ENCODE peak calls at places on chromosomes 16 and 17, in seven cellular contexts. U is IMR-90, A is RWPE1, R is GM12878, T is uterus, C is mesothelial cell of epicardium, F is heart right ventricle. D is an unnamed sample.

GRCh38 chr17:29169806-29170591 is 10.2 kb downstream of the MYO18A start:
- DNase-seq in U (no peak), A (no peak), R (no peak), T (no peak), C (no peak), F (no peak), D (no peak)

GRCh38 chr17:29710891-29711418 is 88.2 kb upstream of the CORO6 start:
- DNase-seq in U (peak), A (peak), R (no peak), T (no peak), C (no peak), F (no peak), D (no peak)

GRCh38 chr17:1617620-1618174 is 10.9 kb downstream of the SLC43A2 start:
- DNase-seq in U (peak), A (peak), R (no peak), T (peak), C (no peak), F (peak), D (peak)

GRCh38 chr17:16243385-16243784 is 26.4 kb downstream of the PIGL start:
- DNase-seq in U (peak), A (no peak), R (no peak), T (no peak), C (no peak), F (no peak), D (no peak)

GRCh38 chr16:57169327-57169726 is 16.5 kb downstream of the PSME3IP1 start:
- DNase-seq in U (peak), A (no peak), R (no peak), T (no peak), C (no peak), F (no peak), D (no peak)

GRCh38 chr17:40016692-40017000 is 1.4 kb downstream of the CSF3 start:
- DNase-seq in U (no peak), A (no peak), R (no peak), T (no peak), C (no peak), F (no peak), D (no peak)

GRCh38 chr16:53465606-53466290 is 31.5 kb downstream of the RBL2 start:
- DNase-seq in U (peak), A (peak), R (no peak), T (no peak), C (no peak), F (no peak), D (no peak)

GRCh38 chr17:71502443-71502842 is 618.4 kb upstream of the SOX9 start:
- DNase-seq in U (no peak), A (no peak), R (no peak), T (no peak), C (no peak), F (no peak), D (no peak)

GRCh38 chr16:19346335-19346922 is 60.9 kb downstream of the CLEC19A start:
- DNase-seq in U (no peak), A (no peak), R (no peak), T (no peak), C (no peak), F (no peak), D (no peak)

GRCh38 chr16:55685973-55686372 is 30.2 kb downstream of the SLC6A2 start:
- DNase-seq in U (no peak), A (no peak), R (no peak), T (no peak), C (no peak), F (no peak), D (no peak)

GRCh38 chr16:81127051-81127450 is 30.9 kb upstream of the GCSH start:
- DNase-seq in U (peak), A (peak), R (no peak), T (no peak), C (no peak), F (no peak), D (no peak)

GRCh38 chr16:48115299-48115698 is 40.5 kb downstream of the ABCC12 start:
- DNase-seq in U (no peak), A (no peak), R (no peak), T (no peak), C (no peak), F (no peak), D (no peak)

GRCh38 chr17:82458885-82459424 is 414 bp downstream of the NARF start:
- DNase-seq in U (peak), A (peak), R (no peak), T (no peak), C (no peak), F (no peak), D (peak)

GRCh38 chr16:84041421-84041820 is 1.2 kb downstream of the SLC38A8 start:
- DNase-seq in U (no peak), A (no peak), R (no peak), T (no peak), C (no peak), F (no peak), D (no peak)

GRCh38 chr16:3363793-3364192 is 8.1 kb downstream of the OR2C1 start:
- DNase-seq in U (no peak), A (no peak), R (no peak), T (no peak), C (no peak), F (no peak), D (no peak)

GRCh38 chr16:15704545-15704987 is 54.5 kb downstream of the NDE1 start:
- DNase-seq in U (peak), A (peak), R (no peak), T (peak), C (peak), F (peak), D (peak)

GRCh38 chr16:30774367-30775130 is 12.4 kb downstream of the RNF40 start:
- DNase-seq in U (no peak), A (no peak), R (no peak), T (no peak), C (no peak), F (peak), D (no peak)

GRCh38 chr17:2090804-2091534 is 36.1 kb downstream of the HIC1 start:
- DNase-seq in U (peak), A (peak), R (no peak), T (peak), C (peak), F (peak), D (peak)

GRCh38 chr17:53626286-53626685 is 196.4 kb upstream of the KIF2B start:
- DNase-seq in U (peak), A (peak), R (no peak), T (no peak), C (no peak), F (no peak), D (no peak)

GRCh38 chr16:70253291-70254094 is 1.8 kb upstream of the EXOSC6 start:
- DNase-seq in U (peak), A (peak), R (no peak), T (no peak), C (no peak), F (peak), D (peak)
- TF ChIP-seq CTCF in U (peak), A (peak), R (peak), T (peak), C (no peak), F (peak), D (peak)

GRCh38 chr16:67169011-67169451 is 1.3 kb upstream of the NOL3 start:
- DNase-seq in U (no peak), A (no peak), R (no peak), T (no peak), C (no peak), F (no peak), D (peak)

GRCh38 chr16:67166035-67166882 is 1.7 kb downstream of the HSF4 start:
- DNase-seq in U (no peak), A (no peak), R (no peak), T (no peak), C (no peak), F (no peak), D (no peak)

GRCh38 chr16:67169642-67170167 is 633 bp upstream of the NOL3 start:
- DNase-seq in U (no peak), A (no peak), R (no peak), T (no peak), C (no peak), F (no peak), D (peak)

GRCh38 chr16:67166883-67167168 is 2.3 kb downstream of the HSF4 start:
- DNase-seq in U (no peak), A (no peak), R (no peak), T (no peak), C (no peak), F (no peak), D (no peak)

GRCh38 chr16:67167588-67167987 is 2.8 kb upstream of the NOL3 start:
- DNase-seq in U (no peak), A (no peak), R (no peak), T (no peak), C (no peak), F (no peak), D (no peak)
- TF ChIP-seq CTCF in U (no peak), A (no peak), R (no peak), T (no peak), C (no peak), F (no peak), D (no peak)

GRCh38 chr17:64172510-64172909 is 42.6 kb upstream of the ERN1 start:
- DNase-seq in U (no peak), A (no peak), R (no peak), T (no peak), C (no peak), F (no peak), D (no peak)
- TF ChIP-seq CTCF in U (no peak), A (no peak), R (no peak), T (no peak), C (no peak), F (no peak), D (no peak)

DNA sequence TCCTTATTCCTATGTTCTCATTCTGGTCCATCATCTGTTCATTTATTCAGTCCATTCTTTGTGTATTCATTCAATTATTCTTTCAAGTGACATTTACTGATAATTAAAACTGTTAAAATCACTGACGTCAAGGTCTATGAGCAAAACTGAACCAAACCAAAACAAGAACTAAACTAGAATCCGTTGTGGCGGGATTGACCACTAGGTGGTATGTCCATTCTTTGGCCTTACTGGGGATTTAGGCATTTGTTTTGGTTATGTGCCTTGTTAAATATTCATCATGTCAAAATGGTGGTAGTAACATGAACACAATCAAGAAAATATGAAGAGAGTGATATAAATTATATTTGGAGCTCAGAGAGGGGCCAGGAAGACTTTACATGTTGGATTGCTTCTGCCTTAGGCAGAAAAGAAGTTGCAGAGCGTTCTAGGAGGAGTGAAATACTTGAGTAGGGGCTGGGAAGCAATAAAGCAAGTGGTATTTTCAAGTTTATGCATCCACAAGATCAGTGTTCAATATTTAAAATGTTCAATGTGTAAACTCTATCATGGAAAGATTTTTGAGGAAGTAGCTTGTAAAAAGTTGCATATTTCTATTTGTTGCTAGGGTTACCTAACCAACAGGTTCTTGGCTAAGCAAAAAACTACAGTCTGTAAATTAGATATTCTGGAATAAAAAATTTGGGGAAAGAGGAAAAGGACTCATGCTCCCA is 129.0 kb downstream of the CDH13 start:
- DNase-seq in U (no peak), A (no peak), R (no peak), T (no peak), C (no peak), F (no peak), D (no peak)
- TF ChIP-seq CTCF in U (peak), A (no peak), R (no peak), T (no peak), C (no peak), F (no peak), D (no peak)

D was measured in colonic mucosa.